ENCODE peak calls at places on chromosomes 5 and 9, in nine cellular contexts. I, E, V, X, Y, A, F, B and C are unnamed samples.

GRCh38 chr5:532521-533242 is 8.4 kb upstream of the SLC9A3 start:
- DNase-seq in I (no peak), E (no peak), V (no peak), X (no peak), Y (no peak), A (no peak), F (no peak), B (no peak), C (no peak)

GRCh38 chr9:106707291-106707690 is 155.7 kb upstream of the ZNF462 start:
- DNase-seq in I (no peak), E (no peak), V (no peak), X (no peak), Y (no peak), A (no peak), F (no peak), B (no peak), C (no peak)

GRCh38 chr5:177226882-177227281 is 76.6 kb downstream of the RAB24 start:
- DNase-seq in I (no peak), E (no peak), V (no peak), X (no peak), Y (no peak), A (no peak), F (no peak), B (no peak), C (no peak)

GRCh38 chr5:157740211-157740610 is 3.3 kb upstream of the LSM11 start:
- DNase-seq in I (peak), E (no peak), V (peak), X (no peak), Y (no peak), A (peak), F (no peak), B (no peak), C (no peak)

GRCh38 chr9:104557179-104557634 is 11.8 kb upstream of the OR13C8 start:
- DNase-seq in I (no peak), E (no peak), V (no peak), X (no peak), Y (no peak), A (no peak), F (no peak), B (no peak), C (no peak)

GRCh38 chr5:39415186-39415585 is 9.6 kb downstream of the DAB2 start:
- DNase-seq in I (no peak), E (no peak), V (no peak), X (no peak), Y (no peak), A (no peak), F (no peak), B (no peak), C (no peak)

GRCh38 chr5:155591273-155591672 is 577.7 kb downstream of the KIF4B start:
- DNase-seq in I (no peak), E (no peak), V (no peak), X (no peak), Y (no peak), A (no peak), F (no peak), B (no peak), C (no peak)

GRCh38 chr5:52861368-52861767 is 73.7 kb downstream of the ITGA1 start:
- DNase-seq in I (no peak), E (peak), V (no peak), X (no peak), Y (no peak), A (no peak), F (no peak), B (no peak), C (no peak)

GRCh38 chr9:131366745-131367401 is 27.0 kb upstream of the PRRC2B start:
- DNase-seq in I (no peak), E (peak), V (peak), X (peak), Y (no peak), A (peak), F (no peak), B (no peak), C (peak)

GRCh38 chr9:95561913-95562312 is 45.1 kb upstream of the PTCH1 start:
- DNase-seq in I (no peak), E (no peak), V (no peak), X (no peak), Y (no peak), A (no peak), F (no peak), B (no peak), C (no peak)

GRCh38 chr9:104346645-104347175 is 157.4 kb upstream of the OR13F1 start:
- DNase-seq in I (no peak), E (no peak), V (no peak), X (no peak), Y (no peak), A (peak), F (no peak), B (no peak), C (no peak)

GRCh38 chr9:123346026-123346425 is 10.0 kb upstream of the CRB2 start:
- DNase-seq in I (no peak), E (no peak), V (no peak), X (no peak), Y (no peak), A (no peak), F (no peak), B (no peak), C (no peak)

GRCh38 chr9:89929721-89930480 is 325.1 kb downstream of the GADD45G start:
- DNase-seq in I (no peak), E (peak), V (peak), X (peak), Y (peak), A (no peak), F (no peak), B (no peak), C (no peak)

GRCh38 chr5:140753561-140753960 is 32.4 kb upstream of the PCDHA1 start:
- DNase-seq in I (no peak), E (no peak), V (no peak), X (no peak), Y (no peak), A (no peak), F (no peak), B (no peak), C (no peak)

GRCh38 chr9:12878342-12878978 is 103.6 kb downstream of the LURAP1L start:
- DNase-seq in I (no peak), E (no peak), V (no peak), X (no peak), Y (no peak), A (peak), F (no peak), B (no peak), C (no peak)

GRCh38 chr9:79693750-79694149 is 122.0 kb downstream of the TLE4 start:
- DNase-seq in I (no peak), E (no peak), V (no peak), X (no peak), Y (peak), A (no peak), F (no peak), B (no peak), C (no peak)